ENCODE peak calls at places on chromosomes 12 and 14, in seven cellular contexts. T, D, G, I, Z, L and X are unnamed samples.

GRCh38 chr12:2129076-2129475 is 76.3 kb downstream of the CACNA1C start:
- DNase-seq in D (no peak), G (no peak), Z (no peak), I (no peak), L (no peak), T (no peak), X (no peak)

GRCh38 chr12:33432992-33433391 is 6.6 kb downstream of the SYT10 start:
- DNase-seq in I (no peak), T (no peak), L (no peak), D (no peak), Z (no peak), G (no peak), X (no peak)

GRCh38 chr12:66662729-66663128 is 16.1 kb downstream of the GRIP1 start:
- DNase-seq in Z (no peak), I (no peak), G (no peak), T (no peak), D (no peak), L (no peak), X (no peak)

GRCh38 chr12:73374360-73374759 is 1102.2 kb downstream of the TRHDE start:
- DNase-seq in Z (no peak), I (no peak), D (no peak), T (no peak), L (no peak), G (no peak), X (no peak)

GRCh38 chr12:11754256-11754655 is 104.8 kb downstream of the ETV6 start:
- DNase-seq in D (no peak), Z (no peak), I (no peak), L (no peak), G (no peak), T (no peak), X (no peak)

GRCh38 chr14:101294136-101294535 is 267.2 kb upstream of the DIO3 start:
- DNase-seq in L (no peak), I (no peak), Z (peak; percentile 49), T (no peak), G (no peak), D (no peak), X (no peak)

GRCh38 chr12:93982847-93983315 is 165.5 kb upstream of the PLXNC1 start:
- DNase-seq in I (peak; percentile 48), T (no peak), G (no peak), Z (no peak), D (no peak), L (no peak), X (no peak)

GRCh38 chr14:103391048-103391447 is 5.8 kb downstream of the MARK3 start:
- DNase-seq in Z (peak; percentile 77), T (no peak), D (no peak), L (no peak), I (peak; percentile 60), G (no peak), X (peak; percentile 54)

GRCh38 chr12:28987538-28988383 is 161.3 kb upstream of the FAR2 start:
- DNase-seq in Z (no peak), I (peak; percentile 7), G (no peak), T (no peak), D (no peak), L (no peak), X (no peak)

GRCh38 chr12:66247741-66248140 is 54.6 kb upstream of the HELB start:
- DNase-seq in I (no peak), T (no peak), D (no peak), Z (no peak), G (no peak), L (no peak), X (no peak)

GRCh38 chr12:8033153-8034044 is 883 bp downstream of the FOXJ2 start:
- DNase-seq in I (peak; percentile 65), L (peak; percentile 76), G (peak; percentile 81), D (peak; percentile 70), Z (peak; percentile 81), T (peak; percentile 81), X (no peak)

GRCh38 chr14:32201816-32202467 is at the start of gene RNU6-7:
- DNase-seq in T (peak; percentile 57), I (peak; percentile 43), G (peak; percentile 68), L (peak; percentile 29), Z (peak; percentile 45), D (no peak), X (no peak)

GRCh38 chr12:115897718-115898117 is 379.8 kb downstream of the MED13L start:
- DNase-seq in Z (no peak), I (no peak), G (no peak), L (no peak), T (no peak), D (no peak), X (no peak)

GRCh38 chr14:90518941-90519256 is 122.1 kb downstream of the CALM1 start:
- DNase-seq in D (no peak), Z (peak; percentile 85), G (no peak), I (peak; percentile 22), L (peak; percentile 70), T (no peak), X (no peak)

GRCh38 chr14:75101491-75101890 is 25.4 kb downstream of the NEK9 start:
- DNase-seq in I (no peak), Z (no peak), D (no peak), T (no peak), G (no peak), L (no peak), X (no peak)

GRCh38 chr12:54159140-54159539 is 29.6 kb downstream of the SMUG1 start:
- DNase-seq in T (no peak), L (peak; percentile 27), D (no peak), Z (peak; percentile 94), I (peak; percentile 75), G (no peak), X (no peak)

DNA sequence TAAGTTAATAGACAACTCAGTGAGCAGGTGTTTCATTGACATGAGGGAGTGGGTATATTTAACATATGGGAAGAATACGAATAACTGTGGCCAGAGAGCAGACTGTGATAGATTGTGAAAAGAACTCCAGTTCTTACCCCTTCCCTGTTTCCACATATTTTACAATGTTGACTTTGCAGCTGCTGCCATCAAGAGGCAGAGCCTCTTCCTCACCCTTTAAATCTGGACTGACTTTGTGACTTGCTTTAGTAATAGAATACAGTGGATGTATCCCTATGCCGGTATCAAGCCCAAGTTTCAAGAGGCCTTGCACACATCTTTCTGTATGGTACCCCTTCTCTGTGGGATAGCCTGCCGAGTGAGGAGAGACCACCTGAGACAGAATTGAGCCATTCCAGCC is 356.7 kb downstream of the ETNK1 start:
- DNase-seq in L (no peak), I (peak; percentile 40), T (no peak), D (no peak), G (no peak), Z (peak; percentile 27), X (no peak)
- TF ChIP-seq CTCF in L (no peak), I (peak; percentile 41), T (no peak), D (no peak), G (no peak), Z (peak; percentile 52), X (no peak)

DNA sequence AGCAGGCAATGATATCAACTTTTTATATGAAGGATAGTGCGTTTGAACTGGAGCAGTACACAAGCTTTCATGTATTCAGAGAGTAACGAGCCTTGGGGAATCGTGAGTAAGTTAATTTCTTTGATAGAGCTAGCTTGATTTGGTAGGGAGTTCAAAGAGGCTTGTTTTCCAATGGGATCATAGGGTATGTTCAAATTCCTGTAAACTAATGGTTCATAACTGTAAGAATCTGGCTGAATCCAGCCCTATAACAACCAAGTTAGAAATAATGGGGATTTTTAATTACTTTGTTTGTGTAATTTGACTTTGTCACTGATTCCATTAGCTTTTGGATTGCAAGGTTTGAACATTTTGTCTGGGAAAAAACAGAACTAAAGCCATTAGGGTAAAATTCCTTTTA is 94.0 kb downstream of the WNK1 start:
- DNase-seq in Z (no peak), I (no peak), G (no peak), T (no peak), L (no peak), D (no peak), X (no peak)
- H3K4me1 ChIP-seq in Z (no peaks in the 10 kb centered on the region), I (peaks cover 4% of the 10 kb centered on the region), G (peaks cover 2% of the 10 kb centered on the region), T (no peaks in the 10 kb centered on the region), L (no peaks in the 10 kb centered on the region), D (peaks cover 24% of the 10 kb centered on the region), X (no peaks in the 10 kb centered on the region)

GRCh38 chr14:68262567-68262966 is 443.0 kb downstream of the RAD51B start:
- DNase-seq in I (no peak), L (no peak), D (no peak), G (no peak), Z (no peak), T (no peak), X (no peak)
- TF ChIP-seq CTCF in I (no peak), L (no peak), D (no peak), G (no peak), Z (no peak), T (no peak), X (no peak)

GRCh38 chr12:790608-791007 is 38.2 kb downstream of the WNK1 start:
- DNase-seq in I (no peak), D (no peak), G (no peak), L (no peak), Z (no peak), T (no peak), X (no peak)

GRCh38 chr12:793037-793436 is 40.7 kb downstream of the WNK1 start:
- DNase-seq in L (no peak), T (no peak), D (no peak), G (no peak), Z (no peak), I (no peak), X (no peak)

GRCh38 chr12:790253-790563 is 37.8 kb downstream of the WNK1 start:
- DNase-seq in G (no peak), I (no peak), L (no peak), Z (no peak), D (no peak), T (no peak), X (no peak)

GRCh38 chr12:795305-795704 is 42.9 kb downstream of the WNK1 start:
- DNase-seq in Z (no peak), T (no peak), D (no peak), G (no peak), I (no peak), L (no peak), X (no peak)
- H3K4me1 ChIP-seq in Z (peaks cover 7% of the 10 kb centered on the region), T (no peaks in the 10 kb centered on the region), D (peaks cover 91% of the 10 kb centered on the region), G (no peaks in the 10 kb centered on the region), I (peaks cover 8% of the 10 kb centered on the region), L (no peaks in the 10 kb centered on the region), X (no peaks in the 10 kb centered on the region)